ENCODE peak calls at places on chromosomes 12 and 14, in seven cellular contexts. I is germinal center, U is hypothalamus, J is skeletal muscle cell, G is left ventricle myocardium superior, K is EL, P is glutamatergic neuron. A is an unnamed sample.

GRCh38 chr12:126434412-126434811 is 1369.2 kb downstream of the AACS start:
- DNase-seq in I (no peak), U (no peak), J (no peak), G (no peak), K (no peak), P (no peak), A (no peak)

GRCh38 chr14:60348211-60348610 is 99.2 kb downstream of the PPM1A start:
- DNase-seq in I (no peak), U (no peak), J (no peak), G (no peak), K (no peak), P (no peak), A (no peak)

GRCh38 chr12:45877069-45877468 is 113.3 kb downstream of the SCAF11 start:
- DNase-seq in I (no peak), U (no peak), J (no peak), G (no peak), K (no peak), P (no peak), A (no peak)

GRCh38 chr12:94670075-94670474 is 19.7 kb upstream of the TMCC3 start:
- DNase-seq in I (no peak), U (no peak), J (no peak), G (no peak), K (no peak), P (no peak), A (no peak)

GRCh38 chr12:120118710-120119097 is 2.2 kb upstream of the RAB35 start:
- DNase-seq in I (no peak), U (no peak), J (no peak), G (no peak), K (peak; percentile 47), P (no peak), A (no peak)

GRCh38 chr12:125470838-125471775 is 405.9 kb downstream of the AACS start:
- DNase-seq in I (no peak), U (no peak), J (peak; percentile 62), G (no peak), K (no peak), P (no peak), A (peak; percentile 52)

GRCh38 chr12:753401-754237 is 1.2 kb downstream of the WNK1 start:
- DNase-seq in I (peak; percentile 52), U (no peak), J (no peak), G (peak; percentile 70), K (peak; percentile 43), P (peak; percentile 73), A (peak; percentile 51)

GRCh38 chr14:70366890-70367289 is 7.4 kb upstream of the COX16 start:
- DNase-seq in I (no peak), U (no peak), J (no peak), G (no peak), K (no peak), P (no peak), A (no peak)

GRCh38 chr14:105162374-105162979 is 6.1 kb downstream of the JAG2 start:
- DNase-seq in I (no peak), U (no peak), J (no peak), G (no peak), K (no peak), P (no peak), A (no peak)

GRCh38 chr14:105465209-105466031 is 9.2 kb upstream of the CRIP2 start:
- DNase-seq in I (no peak), U (no peak), J (no peak), G (peak; percentile 79), K (peak; percentile 40), P (no peak), A (no peak)

GRCh38 chr14:77004711-77005460 is 23.6 kb downstream of the IRF2BPL start:
- DNase-seq in I (no peak), U (no peak), J (no peak), G (no peak), K (no peak), P (no peak), A (no peak)

GRCh38 chr14:64293976-64294671 is at the start of gene ESR2:
- DNase-seq in I (peak; percentile 59), U (no peak), J (no peak), G (peak; percentile 40), K (no peak), P (peak; percentile 47), A (peak; percentile 64)

GRCh38 chr14:28751467-28752058 is 15.0 kb upstream of the FOXG1 start:
- DNase-seq in I (no peak), U (no peak), J (no peak), G (no peak), K (peak; percentile 49), P (peak; percentile 64), A (no peak)

GRCh38 chr14:54572316-54572715 is 5.4 kb downstream of the SAMD4A start:
- DNase-seq in I (no peak), U (no peak), J (no peak), G (no peak), K (peak; percentile 60), P (no peak), A (peak; percentile 22)

GRCh38 chr14:91373591-91374245 is 43.9 kb downstream of the CCDC88C start:
- DNase-seq in I (peak; percentile 58), U (no peak), J (no peak), G (no peak), K (no peak), P (peak; percentile 68), A (peak; percentile 83)

GRCh38 chr14:54691525-54692260 is 124.8 kb downstream of the SAMD4A start:
- DNase-seq in I (peak; percentile 46), U (peak; percentile 60), J (no peak), G (peak; percentile 84), K (peak; percentile 77), P (peak; percentile 79), A (peak; percentile 51)

GRCh38 chr14:96231731-96232130 is 24.3 kb upstream of the BDKRB1 start:
- DNase-seq in I (no peak), U (no peak), J (no peak), G (no peak), K (no peak), P (peak; percentile 46), A (no peak)

GRCh38 chr12:30525171-30525570 is 170.5 kb downstream of the IPO8 start:
- DNase-seq in I (no peak), U (no peak), J (no peak), G (no peak), K (no peak), P (no peak), A (no peak)

GRCh38 chr14:92969470-92970232 is 46.7 kb downstream of the CHGA start:
- DNase-seq in I (no peak), U (no peak), J (no peak), G (no peak), K (no peak), P (no peak), A (no peak)

GRCh38 chr14:71985538-71986234 is 53.5 kb downstream of the RGS6 start:
- DNase-seq in I (no peak), U (no peak), J (no peak), G (no peak), K (no peak), P (no peak), A (no peak)

GRCh38 chr14:68589447-68590232 is 203.2 kb downstream of the ZFP36L1 start:
- DNase-seq in I (no peak), U (no peak), J (peak; percentile 71), G (peak; percentile 78), K (no peak), P (no peak), A (no peak)

GRCh38 chr14:68487805-68488590 is 304.9 kb downstream of the ZFP36L1 start:
- DNase-seq in I (no peak), U (no peak), J (no peak), G (no peak), K (peak; percentile 74), P (no peak), A (no peak)

GRCh38 chr14:99756796-99757195 is 36.4 kb upstream of the EML1 start:
- DNase-seq in I (no peak), U (no peak), J (no peak), G (no peak), K (no peak), P (no peak), A (no peak)

GRCh38 chr12:66627270-66627987 is 51.4 kb downstream of the GRIP1 start:
- DNase-seq in I (no peak), U (no peak), J (no peak), G (peak; percentile 29), K (no peak), P (no peak), A (no peak)

GRCh38 chr12:2374092-2374740 is 321.4 kb downstream of the CACNA1C start:
- DNase-seq in I (no peak), U (no peak), J (no peak), G (no peak), K (peak; percentile 32), P (no peak), A (no peak)

GRCh38 chr14:25090716-25091454 is 40.9 kb upstream of the STXBP6 start:
- DNase-seq in I (no peak), U (no peak), J (peak; percentile 31), G (no peak), K (peak; percentile 77), P (no peak), A (no peak)

GRCh38 chr12:3272958-3273357 is 195.8 kb downstream of the TSPAN9 start:
- DNase-seq in I (no peak), U (no peak), J (no peak), G (no peak), K (no peak), P (no peak), A (no peak)

GRCh38 chr12:77686760-77687159 is 143.9 kb upstream of the NAV3 start:
- DNase-seq in I (no peak), U (no peak), J (no peak), G (no peak), K (peak; percentile 6), P (no peak), A (no peak)

GRCh38 chr14:89473979-89474378 is 56.9 kb upstream of the FOXN3 start:
- DNase-seq in I (no peak), U (no peak), J (peak; percentile 12), G (no peak), K (peak; percentile 58), P (no peak), A (no peak)

GRCh38 chr14:69363055-69363454 is 35.0 kb downstream of the ERH start:
- DNase-seq in I (no peak), U (peak; percentile 39), J (peak; percentile 11), G (peak; percentile 59), K (no peak), P (peak; percentile 73), A (no peak)

GRCh38 chr14:72809063-72809462 is 84.8 kb downstream of the DPF3 start:
- DNase-seq in I (no peak), U (no peak), J (no peak), G (no peak), K (no peak), P (no peak), A (no peak)